ENCODE peak calls at places on chromosomes 16 and 17, in four cellular contexts. W is HEK293T, C is GM12878, D is HepG2. S is an unnamed sample.

GRCh38 chr17:65163990-65164495 is 26.9 kb downstream of the RGS9 start:
- DNase-seq in W (no peak), C (no peak), D (peak), S (no peak)

GRCh38 chr16:77807-78443 is at the start of gene MPG:
- DNase-seq in W (peak), C (no peak), D (peak), S (no peak)

GRCh38 chr16:27718136-27718766 is 168.3 kb downstream of the KATNIP start:
- DNase-seq in W (no peak), C (no peak), D (peak), S (no peak)

GRCh38 chr16:16013812-16014211 is 64.4 kb downstream of the ABCC1 start:
- DNase-seq in W (no peak), C (no peak), D (no peak), S (no peak)

GRCh38 chr17:9169116-9169515 is 147.8 kb downstream of the NTN1 start:
- DNase-seq in W (no peak), C (no peak), D (no peak), S (no peak)

GRCh38 chr17:61481421-61481820 is 29.2 kb downstream of the TBX4 start:
- DNase-seq in W (no peak), C (no peak), D (no peak), S (no peak)

GRCh38 chr16:28503470-28504259 is 3.0 kb downstream of the IL27 start:
- DNase-seq in W (no peak), C (no peak), D (no peak), S (no peak)

GRCh38 chr16:8600144-8600856 is 10.0 kb upstream of the TMEM114 start:
- DNase-seq in W (no peak), C (no peak), D (no peak), S (no peak)

GRCh38 chr17:39782481-39782880 is 44.7 kb downstream of the GRB7 start:
- DNase-seq in W (no peak), C (no peak), D (no peak), S (no peak)

GRCh38 chr17:2814499-2815341 is 18.5 kb downstream of the RAP1GAP2 start:
- DNase-seq in W (no peak), C (peak), D (no peak), S (no peak)

GRCh38 chr16:21175397-21175796 is 16.9 kb downstream of the LDAF1 start:
- DNase-seq in W (no peak), C (no peak), D (no peak), S (no peak)

GRCh38 chr17:44767493-44767892 is 8.7 kb downstream of the ADAM11 start:
- DNase-seq in W (no peak), C (no peak), D (no peak), S (no peak)

GRCh38 chr17:37570527-37571093 is 38.6 kb downstream of the SYNRG start:
- DNase-seq in W (peak), C (no peak), D (peak), S (peak)

GRCh38 chr16:27243725-27244362 is 24.7 kb downstream of the NSMCE1 start:
- DNase-seq in W (no peak), C (no peak), D (no peak), S (no peak)

GRCh38 chr16:46629331-46629843 is 8.2 kb upstream of the SHCBP1 start:
- DNase-seq in W (peak), C (no peak), D (peak), S (peak)

GRCh38 chr17:45241315-45242011 is 19.8 kb downstream of the FMNL1 start:
- DNase-seq in W (no peak), C (no peak), D (no peak), S (peak)

GRCh38 chr16:4200000-4200780 is 41.7 kb downstream of the SRL start:
- DNase-seq in W (peak), C (no peak), D (peak), S (no peak)

GRCh38 chr17:29241015-29241963 is 5.4 kb upstream of the CRYBA1 start:
- DNase-seq in W (no peak), C (no peak), D (peak), S (no peak)

GRCh38 chr17:53122966-53123365 is 699.8 kb upstream of the KIF2B start:
- DNase-seq in W (no peak), C (no peak), D (no peak), S (no peak)

GRCh38 chr16:49859139-49859947 is 3.4 kb upstream of the ZNF423 start:
- DNase-seq in W (no peak), C (no peak), D (no peak), S (no peak)
- TF ChIP-seq SP1 in W (no peak), C (no peak), D (no peak), S (no peak)

GRCh38 chr16:50244504-50245416 is 21.6 kb upstream of the ADCY7 start:
- DNase-seq in W (no peak), C (no peak), D (no peak), S (no peak)
- TF ChIP-seq SUZ12 in W (no peak), C (no peak), D (no peak), S (no peak)

GRCh38 chr16:57266531-57267268 is 17.8 kb downstream of the PLLP start:
- DNase-seq in W (no peak), C (no peak), D (no peak), S (no peak)
- TF ChIP-seq SP1 in W (no peak), C (no peak), D (no peak), S (no peak)

DNA sequence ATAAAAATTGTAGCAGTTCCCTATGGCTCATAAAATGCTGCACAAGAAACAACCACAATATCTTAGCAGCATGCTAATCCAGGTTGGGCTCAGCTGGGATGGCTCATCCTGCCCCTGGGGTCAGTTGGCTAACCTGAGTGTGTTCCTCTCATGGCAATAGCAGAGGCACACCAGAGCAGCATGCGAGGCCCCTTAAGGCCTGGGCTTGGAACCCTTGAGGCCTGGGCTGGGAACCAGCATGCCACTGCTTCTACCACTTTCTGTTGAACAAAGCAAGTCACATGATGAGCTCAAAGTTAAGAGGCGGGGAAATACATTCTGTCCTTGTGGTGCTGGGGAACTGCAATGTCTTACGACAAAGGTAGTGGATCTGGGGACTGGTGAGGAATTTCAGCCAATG is 154.4 kb upstream of the FOXF1 start:
- DNase-seq in W (no peak), C (no peak), D (no peak), S (no peak)
- TF ChIP-seq SUZ12 in W (no peak), C (no peak), D (no peak), S (no peak)

DNA sequence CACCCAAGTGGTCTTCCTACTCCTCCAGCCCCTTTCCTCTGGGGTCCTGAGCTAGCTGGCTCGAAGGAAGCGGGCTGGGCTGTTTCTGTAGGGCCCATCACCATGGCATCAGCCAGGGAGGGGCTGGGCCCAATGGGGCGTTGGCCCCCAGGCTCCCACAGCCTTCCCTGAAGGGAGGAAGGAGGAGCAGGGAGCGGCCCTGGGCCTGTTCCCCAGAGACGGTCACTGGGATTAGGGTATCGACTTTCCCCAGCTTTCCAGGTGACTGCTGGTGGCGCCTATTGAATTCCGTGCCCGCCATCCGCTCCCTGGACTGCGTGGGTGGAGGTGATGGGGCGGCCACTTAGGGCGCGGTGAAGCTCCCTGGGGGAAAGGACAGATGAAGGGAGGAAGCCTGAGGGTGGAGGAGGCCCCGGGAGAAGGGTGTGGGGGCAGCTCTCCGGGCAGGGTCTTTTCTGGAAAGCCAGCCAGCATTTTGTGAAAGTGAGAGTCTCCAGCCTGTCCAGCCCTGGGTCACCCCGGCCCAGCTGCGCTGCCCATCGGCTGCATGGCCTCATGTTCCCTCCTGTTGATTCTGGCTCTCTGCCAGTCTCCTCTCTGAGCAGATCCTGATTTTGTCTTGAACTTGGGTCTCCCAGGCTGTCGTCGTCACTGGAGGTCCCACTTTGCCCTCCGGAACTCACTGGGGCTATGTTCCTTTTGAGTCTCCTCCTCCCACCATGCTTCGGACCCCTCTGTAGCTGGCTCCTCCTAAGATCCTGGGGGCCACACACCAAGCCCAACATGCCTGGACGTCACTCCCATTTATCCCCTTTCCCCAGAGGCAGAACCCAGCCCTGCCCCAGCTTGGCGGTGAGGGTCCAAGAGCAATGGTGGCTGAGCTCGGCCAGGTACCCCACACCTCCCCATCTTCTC is 9.8 kb downstream of the NHERF1 start:
- DNase-seq in W (no peak), C (no peak), D (no peak), S (no peak)
- TF ChIP-seq SP1 in W (no peak), C (no peak), D (no peak), S (no peak)

GRCh38 chr16:11743308-11744074 is 834 bp upstream of the TXNDC11 start:
- DNase-seq in W (peak), C (no peak), D (peak), S (no peak)
- TF ChIP-seq SUZ12 in W (no peak), C (no peak), D (no peak), S (no peak)